ENCODE peak calls at places on chromosomes 3 and 15, in nine cellular contexts. K is MM.1S, Z is neural progenitor cell, H is GM23338, R is GM23248, M is OCI-LY7, N is HCT116, I is PC-3, B is SK-N-SH. J is an unnamed sample.

GRCh38 chr3:19147905-19148767 is at the start of gene KCNH8:
- DNase-seq in K (no peak), Z (peak; percentile 66), H (peak; percentile 80), R (no peak), M (peak; percentile 4), N (no peak), I (no peak), B (peak; percentile 81), J (peak; percentile 57)

GRCh38 chr15:93378547-93378946 is 289.5 kb upstream of the RGMA start:
- DNase-seq in K (no peak), Z (no peak), H (no peak), R (no peak), M (no peak), N (no peak), I (no peak), B (no peak), J (no peak)

GRCh38 chr3:58924581-58924980 is 125.2 kb downstream of the CFAP20DC start:
- DNase-seq in K (no peak), Z (no peak), H (no peak), R (peak; percentile 24), M (no peak), N (no peak), I (no peak), B (no peak), J (no peak)

GRCh38 chr3:64443553-64444331 is 218.5 kb upstream of the PRICKLE2 start:
- DNase-seq in K (no peak), Z (no peak), H (no peak), R (peak; percentile 89), M (no peak), N (no peak), I (no peak), B (peak; percentile 84), J (peak; percentile 53)

GRCh38 chr3:27713435-27713880 is 8.7 kb downstream of the EOMES start:
- DNase-seq in K (no peak), Z (no peak), H (peak; percentile 67), R (peak; percentile 41), M (no peak), N (no peak), I (peak; percentile 16), B (peak; percentile 45), J (no peak)

GRCh38 chr3:73055583-73056364 is 5.7 kb upstream of the EBLN2 start:
- DNase-seq in K (no peak), Z (no peak), H (no peak), R (peak; percentile 24), M (no peak), N (no peak), I (peak; percentile 21), B (no peak), J (no peak)

GRCh38 chr3:52121459-52121795 is 32.8 kb downstream of the POC1A start:
- DNase-seq in K (no peak), Z (no peak), H (no peak), R (no peak), M (peak; percentile 19), N (no peak), I (no peak), B (no peak), J (no peak)

GRCh38 chr3:97917813-97918536 is 54.3 kb downstream of the RIOX2 start:
- DNase-seq in K (no peak), Z (no peak), H (no peak), R (peak; percentile 47), M (no peak), N (no peak), I (no peak), B (no peak), J (no peak)

GRCh38 chr3:100157617-100158016 is 43.3 kb upstream of the FILIP1L start:
- DNase-seq in K (no peak), Z (no peak), H (peak; percentile 4), R (no peak), M (no peak), N (no peak), I (no peak), B (no peak), J (no peak)

GRCh38 chr15:28131400-28131799 is 32.3 kb upstream of the OCA2 start:
- DNase-seq in K (no peak), Z (no peak), H (no peak), R (no peak), M (no peak), N (no peak), I (no peak), B (no peak), J (no peak)

GRCh38 chr15:57031605-57032004 is 113.2 kb downstream of the TCF12 start:
- DNase-seq in K (no peak), Z (no peak), H (peak; percentile 69), R (peak; percentile 17), M (peak; percentile 9), N (no peak), I (no peak), B (peak; percentile 20), J (peak; percentile 35)

GRCh38 chr3:62665627-62666433 is 209.4 kb downstream of the CADPS start:
- DNase-seq in K (peak; percentile 84), Z (peak; percentile 91), H (peak; percentile 94), R (peak; percentile 79), M (peak; percentile 90), N (peak; percentile 26), I (peak; percentile 71), B (peak; percentile 50), J (peak; percentile 83)

GRCh38 chr15:82919231-82919886 is 33.2 kb downstream of the HOMER2 start:
- DNase-seq in K (no peak), Z (no peak), H (no peak), R (no peak), M (no peak), N (no peak), I (peak; percentile 53), B (no peak), J (peak; percentile 24)

GRCh38 chr15:90851114-90851513 is 17.3 kb upstream of the FURIN start:
- DNase-seq in K (peak; percentile 63), Z (no peak), H (no peak), R (no peak), M (no peak), N (no peak), I (no peak), B (no peak), J (no peak)

GRCh38 chr15:90857337-90857736 is 11.1 kb upstream of the FURIN start:
- DNase-seq in K (no peak), Z (no peak), H (no peak), R (no peak), M (no peak), N (no peak), I (no peak), B (no peak), J (no peak)

GRCh38 chr15:90855139-90855538 is 13.2 kb upstream of the FURIN start:
- DNase-seq in K (no peak), Z (no peak), H (no peak), R (no peak), M (no peak), N (no peak), I (no peak), B (no peak), J (no peak)

DNA sequence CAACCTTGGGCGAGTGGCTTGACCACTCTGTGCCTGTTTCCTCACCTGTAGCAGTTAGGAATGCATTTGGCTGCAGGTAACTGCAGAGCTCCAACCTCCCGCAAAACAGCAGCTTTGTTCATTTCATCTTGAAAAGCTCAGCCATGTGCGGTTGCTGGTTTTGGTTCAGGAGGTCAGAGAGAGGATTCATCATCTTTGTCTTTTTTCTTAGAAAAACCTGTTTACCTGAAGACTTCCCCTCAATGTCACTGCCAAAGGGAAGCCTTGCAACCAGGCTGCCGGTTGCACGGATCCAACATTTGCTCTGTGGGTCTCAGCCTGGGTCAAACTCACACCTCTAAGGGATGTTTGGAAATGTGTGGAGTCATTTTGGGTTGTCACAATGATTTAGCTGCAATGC is 16.4 kb upstream of the FURIN start:
- DNase-seq in K (no peak), Z (no peak), H (no peak), R (no peak), M (peak; percentile 33), N (no peak), I (peak; percentile 37), B (no peak), J (no peak)
- TF ChIP-seq EZH2phosphoT487 in K (no peak), Z (no peak), H (no peak), R (no peak), M (no peak), N (no peak), I (no peak), B (no peak), J (no peak)

GRCh38 chr15:65066635-65067333 is 1.0 kb downstream of the RASL12 start:
- DNase-seq in K (no peak), Z (peak; percentile 45), H (peak; percentile 35), R (no peak), M (no peak), N (no peak), I (no peak), B (no peak), J (no peak)
- TF ChIP-seq EZH2phosphoT487 in K (no peak), Z (no peak), H (no peak), R (no peak), M (no peak), N (no peak), I (no peak), B (no peak), J (no peak)

GRCh38 chr3:171548918-171549317 is 88.7 kb upstream of the TNIK start:
- DNase-seq in K (no peak), Z (no peak), H (no peak), R (no peak), M (no peak), N (no peak), I (no peak), B (no peak), J (no peak)
- TF ChIP-seq EZH2phosphoT487 in K (no peak), Z (no peak), H (no peak), R (no peak), M (no peak), N (no peak), I (no peak), B (no peak), J (no peak)

GRCh38 chr3:159804726-159805410 is 183.8 kb upstream of the IL12A start:
- DNase-seq in K (peak; percentile 88), Z (peak; percentile 89), H (peak; percentile 95), R (peak; percentile 94), M (peak; percentile 58), N (peak; percentile 60), I (peak; percentile 93), B (peak; percentile 71), J (peak; percentile 91)
- TF ChIP-seq EZH2phosphoT487 in K (no peak), Z (no peak), H (no peak), R (no peak), M (no peak), N (no peak), I (no peak), B (no peak), J (no peak)

J was measured in hepatocyte.